ENCODE peak calls at places on chromosomes 2 and 18, in eight cellular contexts. Y, I, S, K, D, V, P and J are unnamed samples. For H3K4me1, the result is how much of the 10 kb centered on the place peaks cover.

GRCh38 chr2:96159084-96159830 is 14.0 kb upstream of the DUSP2 start:
- DNase-seq in Y (no peak), I (no peak), S (no peak), K (peak), D (peak), V (no peak), P (peak), J (peak)

GRCh38 chr2:173979721-173980351 is 14.7 kb upstream of the SP3 start:
- DNase-seq in Y (no peak), I (no peak), S (no peak), K (no peak), D (no peak), V (no peak), P (no peak), J (no peak)

GRCh38 chr2:238667008-238667407 is 180.9 kb upstream of the TWIST2 start:
- DNase-seq in Y (no peak), I (no peak), S (no peak), K (no peak), D (no peak), V (no peak), P (no peak), J (no peak)

GRCh38 chr2:104857262-104858221 is 3.6 kb downstream of the POU3F3 start:
- DNase-seq in Y (no peak), I (no peak), S (no peak), K (no peak), D (no peak), V (no peak), P (peak), J (no peak)

GRCh38 chr2:187003038-187003543 is 154.1 kb upstream of the ZSWIM2 start:
- DNase-seq in Y (no peak), I (no peak), S (no peak), K (no peak), D (no peak), V (no peak), P (peak), J (no peak)

GRCh38 chr2:109351164-109351756 is 222.3 kb downstream of the SH3RF3 start:
- DNase-seq in Y (no peak), I (no peak), S (no peak), K (peak), D (no peak), V (no peak), P (peak), J (peak)

GRCh38 chr2:74414913-74415761 is 6.3 kb downstream of the C2orf81 start:
- DNase-seq in Y (no peak), I (no peak), S (no peak), K (peak), D (no peak), V (no peak), P (peak), J (peak)

GRCh38 chr2:122988395-122989221 is 1036.5 kb upstream of the CNTNAP5 start:
- DNase-seq in Y (no peak), I (no peak), S (no peak), K (no peak), D (no peak), V (no peak), P (peak), J (no peak)

GRCh38 chr2:153268941-153269461 is 209.6 kb downstream of the RPRM start:
- DNase-seq in Y (no peak), I (no peak), S (no peak), K (no peak), D (no peak), V (no peak), P (no peak), J (no peak)

GRCh38 chr2:3784731-3785130 is 81.4 kb downstream of the DCDC2C start:
- DNase-seq in Y (no peak), I (no peak), S (no peak), K (no peak), D (no peak), V (no peak), P (no peak), J (no peak)

GRCh38 chr2:26011990-26012856 is 21.7 kb upstream of the RAB10 start:
- DNase-seq in Y (peak), I (peak), S (no peak), K (peak), D (no peak), V (peak), P (no peak), J (peak)

GRCh38 chr2:98088261-98088660 is 1.3 kb downstream of the VWA3B start:
- DNase-seq in Y (no peak), I (no peak), S (no peak), K (peak), D (no peak), V (no peak), P (no peak), J (peak)

GRCh38 chr2:203859030-203859854 is 8.3 kb upstream of the CTLA4 start:
- DNase-seq in Y (no peak), I (no peak), S (no peak), K (no peak), D (no peak), V (no peak), P (no peak), J (no peak)

GRCh38 chr18:2901405-2901989 is 54.7 kb downstream of the EMILIN2 start:
- DNase-seq in Y (no peak), I (no peak), S (no peak), K (no peak), D (no peak), V (no peak), P (no peak), J (no peak)

GRCh38 chr2:233326500-233326899 is 18.9 kb downstream of the SAG start:
- DNase-seq in Y (no peak), I (no peak), S (no peak), K (no peak), D (no peak), V (no peak), P (no peak), J (no peak)

GRCh38 chr2:84781942-84782716 is 98.8 kb downstream of the TRABD2A start:
- DNase-seq in Y (peak), I (no peak), S (peak), K (no peak), D (peak), V (no peak), P (no peak), J (peak)

GRCh38 chr2:159658887-159659437 is 42.6 kb upstream of the BAZ2B start:
- DNase-seq in Y (no peak), I (no peak), S (no peak), K (peak), D (no peak), V (no peak), P (no peak), J (no peak)

GRCh38 chr2:238132463-238133450 is 5.7 kb upstream of the KLHL30 start:
- DNase-seq in Y (no peak), I (no peak), S (no peak), K (no peak), D (no peak), V (no peak), P (no peak), J (no peak)

GRCh38 chr18:56214706-56215105 is 423.7 kb downstream of the TXNL1 start:
- DNase-seq in Y (no peak), I (no peak), S (no peak), K (no peak), D (no peak), V (no peak), P (no peak), J (no peak)

GRCh38 chr2:166957686-166958085 is 69.4 kb downstream of the XIRP2 start:
- DNase-seq in Y (no peak), I (no peak), S (no peak), K (no peak), D (no peak), V (no peak), P (no peak), J (no peak)

GRCh38 chr2:201129044-201129505 is 13.1 kb downstream of the CFLAR start:
- DNase-seq in Y (no peak), I (peak), S (no peak), K (no peak), D (no peak), V (no peak), P (no peak), J (no peak)

GRCh38 chr2:173159794-173160463 is 84.3 kb downstream of the MAP3K20 start:
- DNase-seq in Y (peak), I (peak), S (no peak), K (peak), D (no peak), V (peak), P (no peak), J (peak)

GRCh38 chr18:55998071-55998522 is 410.1 kb upstream of the TCF4 start:
- DNase-seq in Y (no peak), I (peak), S (no peak), K (no peak), D (no peak), V (no peak), P (peak), J (no peak)

GRCh38 chr2:132677661-132678060 is 7.7 kb upstream of the LYPD1 start:
- DNase-seq in Y (no peak), I (no peak), S (no peak), K (no peak), D (no peak), V (no peak), P (no peak), J (no peak)

GRCh38 chr2:95382128-95382645 is 20.3 kb upstream of the FAHD2A start:
- DNase-seq in Y (no peak), I (no peak), S (no peak), K (peak), D (no peak), V (no peak), P (peak), J (peak)

GRCh38 chr2:151842830-151843668 is 14.8 kb upstream of the ARL5A start:
- DNase-seq in Y (no peak), I (no peak), S (no peak), K (no peak), D (no peak), V (no peak), P (no peak), J (no peak)

GRCh38 chr2:102301867-102302362 is 9.4 kb upstream of the IL1RL1 start:
- DNase-seq in Y (peak), I (no peak), S (peak), K (no peak), D (peak), V (no peak), P (no peak), J (no peak)

GRCh38 chr2:27152102-27152795 is 3.4 kb downstream of the TCF23 start:
- DNase-seq in Y (no peak), I (no peak), S (no peak), K (no peak), D (no peak), V (no peak), P (no peak), J (no peak)

GRCh38 chr2:31271851-31272267 is 37.9 kb downstream of the EHD3 start:
- DNase-seq in Y (no peak), I (no peak), S (no peak), K (no peak), D (no peak), V (no peak), P (no peak), J (no peak)

DNA sequence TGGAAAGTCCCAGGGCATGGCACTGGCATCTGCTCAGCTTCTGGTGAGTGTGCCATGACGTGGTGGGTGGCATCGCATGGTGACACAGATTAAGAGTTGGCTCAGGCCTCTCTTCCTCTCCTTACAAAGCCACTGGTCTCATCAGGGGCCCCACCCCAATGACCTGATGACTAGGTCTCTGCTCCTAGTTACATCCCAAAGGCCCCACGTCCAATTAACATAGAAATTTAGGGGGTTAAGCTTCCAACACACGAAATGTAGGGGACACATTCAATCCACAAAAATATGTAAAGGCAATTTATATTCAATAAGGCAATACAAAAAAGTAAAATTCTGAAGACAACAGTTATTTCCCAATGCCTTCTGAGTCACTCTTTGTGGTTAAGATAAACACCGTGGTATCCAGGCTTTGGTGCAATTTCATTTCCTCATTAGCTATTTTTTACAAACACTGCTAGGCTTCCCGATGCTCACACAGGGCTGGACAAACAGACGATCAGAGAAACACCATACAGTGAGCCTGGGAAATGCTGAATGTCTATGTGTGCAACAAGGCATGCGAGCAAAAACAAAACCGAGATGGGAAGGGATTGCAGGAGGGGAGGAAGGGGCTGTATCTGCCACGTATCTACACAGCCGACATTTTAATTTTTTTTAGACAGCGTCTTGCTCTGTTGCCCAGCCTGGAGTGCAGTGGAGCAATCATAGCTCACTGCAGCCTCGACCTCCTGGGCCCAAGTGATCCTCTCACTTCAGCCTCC is 67.2 kb downstream of the MBP start:
- DNase-seq in Y (peak), I (peak), S (no peak), K (no peak), D (no peak), V (peak), P (no peak), J (peak)
- H3K4me1 ChIP-seq in Y (half or more), I (half or more), S (half or more), K (under half), D (half or more), V (half or more), P (half or more), J (half or more)

DNA sequence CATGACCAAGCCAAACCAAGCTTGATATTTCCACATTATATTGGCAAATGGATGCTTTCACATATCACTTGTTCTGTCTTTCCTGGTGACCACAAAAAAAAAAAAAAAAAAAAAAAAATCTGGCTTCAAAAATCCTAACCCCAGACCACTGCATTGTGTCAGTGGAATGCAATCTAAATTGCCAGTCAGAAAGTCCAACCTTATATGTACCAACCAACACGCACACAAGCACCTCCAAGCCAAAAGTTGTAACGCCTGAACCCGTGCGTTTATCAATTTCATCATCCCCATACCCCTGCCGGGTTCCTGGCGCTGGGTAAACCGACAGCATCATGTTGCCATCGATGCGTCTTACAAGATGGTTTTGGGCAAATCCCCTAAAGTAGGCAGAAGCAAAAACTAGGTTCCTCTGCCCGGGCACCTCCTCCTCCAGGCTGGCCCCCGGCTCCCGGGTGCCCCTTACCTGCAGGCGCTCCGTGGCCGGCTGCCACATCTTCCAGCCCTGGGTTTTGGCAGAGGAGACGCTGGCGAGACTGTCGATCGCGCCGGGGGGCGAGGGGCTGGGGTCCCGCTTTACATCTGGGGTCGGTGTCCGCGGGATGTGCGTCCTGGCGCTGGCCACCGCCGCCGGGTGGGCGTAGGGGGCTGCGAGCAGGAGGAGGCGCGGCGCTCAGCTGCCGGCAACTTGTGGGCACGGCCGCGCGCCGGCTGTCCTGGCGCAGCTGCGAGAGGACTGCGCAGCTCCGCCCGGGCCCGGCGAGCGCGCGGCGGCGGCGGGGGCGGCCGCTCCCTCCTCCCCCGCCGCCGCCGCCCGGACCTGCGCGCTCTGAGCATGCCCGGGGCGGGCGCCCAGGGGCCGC is at the start of gene PID1:
- DNase-seq in Y (no peak), I (no peak), S (no peak), K (peak), D (no peak), V (peak), P (peak), J (peak)
- H3K27ac ChIP-seq in Y (no peak), I (no peak), S (no peak), K (peak), D (no peak), V (peak), P (peak), J (peak)

GRCh38 chr2:45834372-45834771 is 182.9 kb downstream of the PRKCE start:
- DNase-seq in Y (no peak), I (no peak), S (no peak), K (no peak), D (no peak), V (no peak), P (no peak), J (no peak)

GRCh38 chr2:45837812-45838341 is 186.4 kb downstream of the PRKCE start:
- DNase-seq in Y (no peak), I (no peak), S (no peak), K (no peak), D (no peak), V (no peak), P (no peak), J (no peak)

GRCh38 chr2:45836740-45837139 is 185.3 kb downstream of the PRKCE start:
- DNase-seq in Y (no peak), I (no peak), S (no peak), K (no peak), D (no peak), V (no peak), P (no peak), J (no peak)

GRCh38 chr2:45834858-45835257 is 183.4 kb downstream of the PRKCE start:
- DNase-seq in Y (no peak), I (no peak), S (no peak), K (no peak), D (no peak), V (no peak), P (no peak), J (no peak)

DNA sequence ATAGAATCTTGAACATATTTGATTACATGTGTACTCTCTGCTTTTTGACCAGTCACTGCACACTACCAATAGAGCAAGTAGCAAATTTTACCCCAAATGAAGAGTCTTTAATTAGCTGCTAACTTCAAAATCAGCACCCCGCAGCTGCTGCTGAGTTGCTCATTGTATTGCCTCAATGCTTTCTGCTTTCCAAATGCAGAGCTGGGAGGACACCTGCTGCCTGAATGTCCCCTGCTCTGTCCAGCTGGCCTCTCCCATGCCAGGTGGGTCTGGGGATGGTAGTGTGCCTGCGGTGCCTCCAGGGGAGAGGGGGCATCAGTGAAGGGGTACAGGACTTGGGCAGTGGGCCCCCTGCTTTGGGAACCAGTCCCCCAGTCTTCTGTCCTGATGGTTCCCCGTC is 184.8 kb downstream of the PRKCE start:
- DNase-seq in Y (no peak), I (no peak), S (no peak), K (no peak), D (no peak), V (no peak), P (no peak), J (no peak)
- H3K4me3 ChIP-seq in Y (no peak), I (no peak), S (no peak), K (no peak), D (no peak), V (no peak), P (no peak), J (no peak)

DNA sequence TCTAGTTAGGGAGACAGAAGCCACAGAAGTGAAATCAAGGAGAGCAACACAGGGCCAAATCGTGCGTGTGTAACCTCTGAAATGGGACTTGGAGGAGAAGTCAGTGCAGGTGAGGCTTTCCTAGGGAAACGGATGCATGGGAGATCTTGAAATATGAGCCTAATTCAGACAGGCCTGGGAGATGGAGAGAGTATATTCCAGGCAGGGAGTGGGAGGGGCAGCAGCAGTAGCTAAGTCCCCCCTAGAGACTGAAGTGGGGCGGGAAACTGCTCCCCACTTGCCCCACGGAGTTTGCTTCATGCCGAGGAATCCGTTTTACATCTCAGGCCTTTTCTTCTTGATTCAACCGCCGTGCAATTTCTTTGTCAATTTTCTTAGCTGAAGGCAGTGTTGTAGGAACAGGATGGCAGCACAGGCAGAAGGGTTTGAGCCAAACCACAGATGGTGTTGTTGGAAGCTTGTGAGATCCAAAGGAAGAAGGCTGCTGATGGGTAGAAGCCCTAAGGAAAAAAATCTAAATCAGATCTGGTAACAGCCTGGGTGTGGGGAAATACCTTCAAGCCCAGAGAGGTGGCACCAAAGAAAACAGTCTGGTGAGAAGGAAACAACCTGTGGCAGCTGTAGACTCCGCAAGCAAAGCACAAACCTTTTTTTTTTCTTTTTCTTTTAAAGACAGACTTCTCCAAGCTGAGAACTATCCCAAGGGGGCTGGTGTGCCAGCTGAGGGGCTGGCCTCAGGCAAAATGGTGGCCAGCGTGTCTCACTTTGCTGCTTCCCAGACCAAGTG is 40.2 kb downstream of the EPAS1 start:
- DNase-seq in Y (no peak), I (no peak), S (no peak), K (no peak), D (no peak), V (no peak), P (no peak), J (no peak)
- H3K4me1 ChIP-seq in Y (under half), I (under half), S (under half), K (half or more), D (under half), V (half or more), P (half or more), J (half or more)

DNA sequence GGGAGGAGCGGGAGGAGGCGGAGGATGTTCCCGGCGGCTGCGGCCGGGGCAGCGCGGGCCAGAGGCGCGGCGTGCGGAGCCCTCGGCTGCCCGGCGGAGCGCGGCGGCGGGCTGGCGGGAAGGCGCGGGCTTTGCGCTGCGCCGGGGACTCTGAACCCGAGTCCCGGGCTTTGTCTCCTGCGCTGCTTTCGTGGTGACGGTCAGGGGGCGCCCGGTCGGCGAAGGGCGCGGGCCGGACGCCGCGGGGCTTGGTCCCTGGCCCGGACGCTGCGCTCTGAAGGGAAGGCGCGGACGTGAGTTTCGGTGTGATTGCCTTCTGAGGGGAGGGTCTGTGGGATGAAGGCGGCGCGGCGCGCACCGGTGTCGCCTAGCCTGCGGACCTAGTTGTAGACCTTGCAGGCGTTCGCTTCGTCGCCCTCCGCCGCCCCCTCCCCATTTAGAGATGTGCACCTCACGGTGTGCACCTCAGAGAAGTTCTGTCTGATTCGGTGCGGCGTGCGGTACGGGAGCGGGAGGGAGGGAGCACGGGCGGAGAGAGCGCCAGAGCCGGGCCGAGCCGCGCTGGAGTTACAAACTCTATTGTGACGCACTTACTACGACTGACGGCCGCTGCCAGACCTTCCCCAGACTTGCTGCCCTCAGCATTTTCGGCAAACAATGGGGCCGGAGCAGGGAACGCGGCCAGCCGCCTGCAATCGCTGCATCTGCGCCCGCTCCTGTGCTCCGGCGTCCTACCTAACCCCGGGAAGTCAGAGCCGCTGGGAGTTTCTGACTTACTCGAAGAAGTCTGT is 2.1 kb downstream of the BCL2L11 start:
- DNase-seq in Y (no peak), I (peak), S (no peak), K (peak), D (peak), V (peak), P (peak), J (peak)
- H3K27ac ChIP-seq in Y (peak), I (peak), S (peak), K (peak), D (peak), V (peak), P (peak), J (peak)